ENCODE peak calls at places on chromosomes 16 and 17, in four cellular contexts. Q is tibial nerve; Y is naive thymus-derived CD4-positive, alpha-beta T cell; F is dorsolateral prefrontal cortex. S is an unnamed sample.

GRCh38 chr17:27596571-27597187 is 34.3 kb upstream of the LGALS9 start:
- DNase-seq in Q (no peak), Y (no peak), F (no peak), S (no peak)

GRCh38 chr17:68591583-68591982 is 9.6 kb downstream of the FAM20A start:
- DNase-seq in Q (no peak), Y (no peak), F (no peak), S (no peak)

GRCh38 chr17:49880291-49881053 is 32.6 kb upstream of the TAC4 start:
- DNase-seq in Q (peak; percentile 53), Y (peak; percentile 63), F (peak; percentile 46), S (peak; percentile 81)

GRCh38 chr16:25692734-25693508 is 1.2 kb downstream of the HS3ST4 start:
- DNase-seq in Q (no peak), Y (no peak), F (no peak), S (no peak)

GRCh38 chr17:50820651-50821050 is 14.7 kb upstream of the WFIKKN2 start:
- DNase-seq in Q (no peak), Y (no peak), F (no peak), S (no peak)

GRCh38 chr16:84704253-84704652 is 4.5 kb downstream of the USP10 start:
- DNase-seq in Q (no peak), Y (no peak), F (no peak), S (no peak)

GRCh38 chr17:76268015-76268749 is 3.0 kb downstream of the UBALD2 start:
- DNase-seq in Q (peak; percentile 83), Y (peak; percentile 63), F (peak; percentile 60), S (no peak)

GRCh38 chr17:47864791-47865216 is 13.8 kb upstream of the SP6 start:
- DNase-seq in Q (no peak), Y (no peak), F (no peak), S (peak; percentile 23)

GRCh38 chr16:55204094-55204493 is 119.9 kb upstream of the IRX6 start:
- DNase-seq in Q (no peak), Y (no peak), F (no peak), S (no peak)

GRCh38 chr16:55526448-55526847 is 17.6 kb downstream of the LPCAT2 start:
- DNase-seq in Q (no peak), Y (no peak), F (no peak), S (no peak)

GRCh38 chr16:74813109-74813641 is 38.6 kb upstream of the FA2H start:
- DNase-seq in Q (peak; percentile 49), Y (peak; percentile 65), F (peak; percentile 78), S (peak; percentile 69)

GRCh38 chr16:23909792-23910418 is 74.1 kb downstream of the PRKCB start:
- DNase-seq in Q (no peak), Y (no peak), F (no peak), S (no peak)

GRCh38 chr16:85057948-85058347 is 30.4 kb downstream of the KIAA0513 start:
- DNase-seq in Q (no peak), Y (no peak), F (no peak), S (no peak)

GRCh38 chr16:17476414-17477259 is 5.9 kb upstream of the XYLT1 start:
- DNase-seq in Q (peak; percentile 68), Y (peak; percentile 53), F (no peak), S (peak; percentile 55)

GRCh38 chr16:3004319-3004718 is 8.4 kb upstream of the CLDN9 start:
- DNase-seq in Q (no peak), Y (no peak), F (no peak), S (peak; percentile 62)
- H3K4me3 ChIP-seq in Q (peak overlapping the region; percentile 40), Y (no peak overlapping the region), F (peak overlapping the region; percentile 37), S (no peak overlapping the region)

GRCh38 chr17:79391808-79392233 is 219.0 kb downstream of the RBFOX3 start:
- DNase-seq in Q (peak; percentile 76), Y (peak; percentile 59), F (peak; percentile 64), S (peak; percentile 59)

GRCh38 chr17:79391376-79391775 is 219.5 kb downstream of the RBFOX3 start:
- DNase-seq in Q (no peak), Y (no peak), F (no peak), S (no peak)

GRCh38 chr17:79388556-79389295 is 222.1 kb downstream of the RBFOX3 start:
- DNase-seq in Q (no peak), Y (no peak), F (no peak), S (peak; percentile 46)

GRCh38 chr17:79387783-79388182 is 223.1 kb downstream of the RBFOX3 start:
- DNase-seq in Q (no peak), Y (no peak), F (no peak), S (no peak)

DNA sequence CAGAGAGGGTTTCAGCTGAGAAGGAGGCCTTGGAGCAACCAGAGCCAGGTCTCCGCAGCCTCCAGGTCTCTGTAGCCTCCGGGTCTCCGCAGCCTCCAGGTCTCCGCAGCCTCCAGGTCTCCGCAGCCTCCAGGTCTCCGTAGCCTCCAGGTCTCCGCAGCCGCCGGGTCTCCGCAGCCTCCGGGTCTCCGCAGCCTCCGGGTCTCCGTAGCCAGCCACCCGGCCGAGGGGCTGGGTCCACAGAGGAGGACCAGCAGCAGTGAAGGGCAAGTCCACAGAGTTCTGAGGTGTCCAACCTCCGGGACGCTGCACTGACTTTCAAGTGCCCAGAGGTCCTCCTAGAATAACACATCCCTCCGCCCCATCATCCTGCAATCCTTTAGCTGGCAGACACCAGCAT is 221.0 kb downstream of the RBFOX3 start:
- DNase-seq in Q (no peak), Y (no peak), F (no peak), S (no peak)
- H3K27me3 ChIP-seq in Q (no peaks in the 10 kb centered on the region), Y (peaks cover 15% of the 10 kb centered on the region), F (no peaks in the 10 kb centered on the region), S (peaks cover 77% of the 10 kb centered on the region)

GRCh38 chr16:30430428-30430970 is 669 bp upstream of the DCTPP1 start:
- DNase-seq in Q (no peak), Y (no peak), F (no peak), S (peak; percentile 34)
- H3K4me3 ChIP-seq in Q (peak overlapping the region; percentile 82), Y (no peak overlapping the region), F (peak overlapping the region; percentile 73), S (peak overlapping the region; percentile 87)

DNA sequence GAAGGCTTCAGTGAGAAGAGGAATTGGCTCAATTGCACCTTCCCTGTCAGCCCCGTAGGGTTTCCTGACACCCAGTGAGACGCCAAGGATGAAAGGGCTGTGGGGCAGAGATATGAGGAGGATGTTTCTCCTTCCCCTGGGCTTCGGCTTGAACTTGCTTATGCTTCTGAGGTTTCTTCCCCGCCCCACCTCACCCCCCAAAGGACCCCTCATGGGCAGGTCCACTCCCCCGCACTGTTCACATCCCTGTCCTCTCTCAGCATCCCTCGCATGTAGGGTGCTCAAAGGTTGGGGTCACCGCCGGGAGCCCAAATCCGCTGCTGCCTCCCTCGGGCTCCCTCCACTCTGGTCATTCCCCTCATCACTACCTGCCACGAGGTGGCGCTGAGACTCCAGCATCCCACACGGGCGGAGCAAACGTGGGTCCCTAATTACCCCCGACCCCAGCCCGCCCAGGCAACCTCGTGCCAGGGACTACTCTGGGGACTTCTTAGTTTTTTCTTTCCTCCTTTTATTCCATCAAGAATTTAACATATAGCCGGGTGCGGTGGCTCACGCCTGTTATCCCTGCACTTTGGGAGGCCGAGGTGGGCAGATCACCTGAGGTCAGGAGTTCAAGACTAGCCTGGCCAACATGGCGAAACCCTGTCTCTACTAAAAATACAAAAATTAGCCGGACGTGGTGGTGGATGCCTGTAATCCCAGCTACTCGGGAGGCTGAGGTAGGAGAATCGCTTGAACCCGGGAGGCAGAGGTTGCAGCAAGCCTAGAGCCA is 3.3 kb upstream of the TRARG1 start:
- DNase-seq in Q (peak; percentile 72), Y (peak; percentile 69), F (peak; percentile 45), S (peak; percentile 39)
- H3K27me3 ChIP-seq in Q (no peaks in the 10 kb centered on the region), Y (peaks cover 5% of the 10 kb centered on the region), F (no peaks in the 10 kb centered on the region), S (no peaks in the 10 kb centered on the region)

GRCh38 chr17:78180508-78180907 is 6.3 kb downstream of the TK1 start:
- DNase-seq in Q (no peak), Y (no peak), F (no peak), S (no peak)
- H3K4me3 ChIP-seq in Q (no peak overlapping the region), Y (no peak overlapping the region), F (no peak overlapping the region), S (no peak overlapping the region)

GRCh38 chr16:72169708-72170107 is 2.2 kb downstream of the PMFBP1 start:
- DNase-seq in Q (no peak), Y (no peak), F (no peak), S (no peak)
- H3K27me3 ChIP-seq in Q (no peaks in the 10 kb centered on the region), Y (no peaks in the 10 kb centered on the region), F (no peaks in the 10 kb centered on the region), S (no peaks in the 10 kb centered on the region)

DNA sequence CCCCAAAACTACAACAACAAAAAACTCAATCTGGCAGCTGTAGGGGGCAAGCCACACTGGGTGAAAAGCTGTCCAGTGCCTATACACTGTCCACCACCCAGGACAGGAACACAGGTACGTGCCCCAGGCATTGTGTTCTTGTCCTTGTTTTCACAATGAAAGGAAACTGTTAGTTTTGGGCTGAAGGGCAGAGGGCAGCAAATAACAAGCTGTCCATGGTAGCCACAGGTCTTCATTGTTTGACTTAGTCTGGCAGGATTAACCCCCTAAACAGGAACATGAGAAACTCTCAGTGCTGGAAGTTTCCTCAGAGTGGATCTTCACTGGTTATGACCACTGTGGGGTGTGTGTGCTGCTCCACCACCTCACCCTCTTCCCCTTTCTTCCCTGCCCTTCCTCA is 224.6 kb upstream of the N4BP1 start:
- DNase-seq in Q (no peak), Y (no peak), F (no peak), S (no peak)
- H3K4me3 ChIP-seq in Q (no peak overlapping the region), Y (no peak overlapping the region), F (no peak overlapping the region), S (no peak overlapping the region)

GRCh38 chr17:80474231-80474932 is 2.0 kb downstream of the NPTX1 start:
- DNase-seq in Q (no peak), Y (peak; percentile 17), F (no peak), S (no peak)
- H3K27me3 ChIP-seq in Q (no peaks in the 10 kb centered on the region), Y (peaks cover 17% of the 10 kb centered on the region), F (no peaks in the 10 kb centered on the region), S (peaks cover 46% of the 10 kb centered on the region)

S was measured in MG63.